ENCODE peak calls at places on chromosome 11, in eight cellular contexts. Z, T, E, Y, H, R, O and I are unnamed samples.

GRCh38 chr11:77559686-77560425 is 29.9 kb upstream of the AQP11 start:
- DNase-seq in Z (no peak), T (no peak), E (no peak), Y (no peak), H (no peak), R (no peak), O (no peak), I (no peak)

GRCh38 chr11:62050716-62051115 is 73.1 kb upstream of the INCENP start:
- DNase-seq in Z (no peak), T (no peak), E (no peak), Y (no peak), H (no peak), R (no peak), O (no peak), I (no peak)

GRCh38 chr11:119509277-119509841 is 86.4 kb upstream of the THY1 start:
- DNase-seq in Z (no peak), T (no peak), E (no peak), Y (no peak), H (no peak), R (no peak), O (no peak), I (no peak)

GRCh38 chr11:94776351-94777321 is 8.5 kb downstream of the AMOTL1 start:
- DNase-seq in Z (no peak), T (no peak), E (no peak), Y (no peak), H (no peak), R (no peak), O (peak), I (no peak)

GRCh38 chr11:121367434-121367833 is 74.9 kb downstream of the SC5D start:
- DNase-seq in Z (no peak), T (no peak), E (no peak), Y (no peak), H (no peak), R (no peak), O (no peak), I (no peak)

GRCh38 chr11:47272706-47273105 is 2.8 kb downstream of the MADD start:
- DNase-seq in Z (no peak), T (no peak), E (no peak), Y (no peak), H (no peak), R (no peak), O (no peak), I (no peak)

GRCh38 chr11:3216027-3216525 is 2.5 kb downstream of the MRGPRG start:
- DNase-seq in Z (no peak), T (no peak), E (no peak), Y (no peak), H (no peak), R (no peak), O (no peak), I (no peak)

GRCh38 chr11:15038963-15039362 is 34.4 kb upstream of the CALCB start:
- DNase-seq in Z (no peak), T (no peak), E (no peak), Y (no peak), H (no peak), R (no peak), O (no peak), I (no peak)

GRCh38 chr11:122019908-122020694 is 95.9 kb downstream of the BLID start:
- DNase-seq in Z (no peak), T (no peak), E (no peak), Y (no peak), H (no peak), R (no peak), O (no peak), I (no peak)

GRCh38 chr11:73312806-73313403 is 4.8 kb downstream of the ARHGEF17 start:
- DNase-seq in Z (no peak), T (no peak), E (no peak), Y (no peak), H (no peak), R (no peak), O (no peak), I (no peak)

GRCh38 chr11:8321876-8322275 is 58.2 kb upstream of the LMO1 start:
- DNase-seq in Z (no peak), T (no peak), E (no peak), Y (no peak), H (no peak), R (no peak), O (no peak), I (no peak)

GRCh38 chr11:119788911-119789560 is 60.0 kb upstream of the NECTIN1 start:
- DNase-seq in Z (no peak), T (no peak), E (no peak), Y (no peak), H (no peak), R (no peak), O (no peak), I (no peak)

GRCh38 chr11:77589521-77590193 is at the start of gene AQP11:
- DNase-seq in Z (no peak), T (peak), E (peak), Y (peak), H (peak), R (peak), O (peak), I (peak)

GRCh38 chr11:27119396-27119795 is 78.8 kb downstream of the BBOX1 start:
- DNase-seq in Z (no peak), T (no peak), E (no peak), Y (no peak), H (no peak), R (no peak), O (no peak), I (no peak)

GRCh38 chr11:85423331-85423730 is 203.8 kb downstream of the DLG2 start:
- DNase-seq in Z (no peak), T (no peak), E (no peak), Y (no peak), H (no peak), R (no peak), O (peak), I (no peak)

GRCh38 chr11:134883484-134883883 is 471.4 kb upstream of the B3GAT1 start:
- DNase-seq in Z (no peak), T (no peak), E (no peak), Y (no peak), H (no peak), R (no peak), O (no peak), I (no peak)

GRCh38 chr11:76910620-76911414 is 50.1 kb downstream of the ACER3 start:
- DNase-seq in Z (no peak), T (no peak), E (no peak), Y (no peak), H (no peak), R (no peak), O (no peak), I (no peak)

GRCh38 chr11:92322225-92322624 is 97.6 kb downstream of the FAT3 start:
- DNase-seq in Z (no peak), T (no peak), E (no peak), Y (no peak), H (no peak), R (no peak), O (no peak), I (no peak)

GRCh38 chr11:87445002-87445401 is 407.3 kb downstream of the TMEM135 start:
- DNase-seq in Z (no peak), T (no peak), E (no peak), Y (no peak), H (no peak), R (no peak), O (no peak), I (no peak)

GRCh38 chr11:6203327-6203726 is 2.0 kb upstream of the C11orf42 start:
- DNase-seq in Z (no peak), T (no peak), E (no peak), Y (no peak), H (no peak), R (no peak), O (no peak), I (no peak)

GRCh38 chr11:109933126-109933525 is 160.1 kb upstream of the ZC3H12C start:
- DNase-seq in Z (no peak), T (no peak), E (no peak), Y (no peak), H (no peak), R (no peak), O (no peak), I (no peak)

GRCh38 chr11:8271106-8271886 is 7.6 kb upstream of the LMO1 start:
- DNase-seq in Z (no peak), T (no peak), E (no peak), Y (no peak), H (no peak), R (no peak), O (no peak), I (no peak)

GRCh38 chr11:1881442-1882264 is 10.0 kb downstream of the PRR33 start:
- DNase-seq in Z (no peak), T (no peak), E (no peak), Y (no peak), H (no peak), R (no peak), O (no peak), I (no peak)

GRCh38 chr11:126329644-126330200 is 25.8 kb upstream of the ST3GAL4 start:
- DNase-seq in Z (no peak), T (no peak), E (no peak), Y (no peak), H (no peak), R (no peak), O (no peak), I (no peak)

GRCh38 chr11:69939551-69940245 is 120.5 kb upstream of the FGF3 start:
- DNase-seq in Z (no peak), T (no peak), E (no peak), Y (no peak), H (no peak), R (no peak), O (no peak), I (no peak)

GRCh38 chr11:10709299-10710086 is 15.9 kb upstream of the IRAG1 start:
- DNase-seq in Z (no peak), T (no peak), E (no peak), Y (no peak), H (no peak), R (no peak), O (no peak), I (no peak)

GRCh38 chr11:77619576-77620198 is 17.9 kb downstream of the CLNS1A start:
- DNase-seq in Z (peak), T (no peak), E (no peak), Y (peak), H (no peak), R (no peak), O (peak), I (no peak)

GRCh38 chr11:73372371-73372993 is 3.7 kb upstream of the RELT start:
- DNase-seq in Z (no peak), T (no peak), E (no peak), Y (no peak), H (no peak), R (no peak), O (no peak), I (no peak)

GRCh38 chr11:2557381-2557780 is 112.6 kb downstream of the KCNQ1 start:
- DNase-seq in Z (no peak), T (no peak), E (no peak), Y (no peak), H (no peak), R (no peak), O (no peak), I (no peak)

GRCh38 chr11:78350646-78351165 is 66.9 kb downstream of the GAB2 start:
- DNase-seq in Z (no peak), T (no peak), E (peak), Y (no peak), H (no peak), R (no peak), O (no peak), I (no peak)

GRCh38 chr11:473415-473814 is 23.3 kb downstream of the PTDSS2 start:
- DNase-seq in Z (no peak), T (no peak), E (no peak), Y (no peak), H (no peak), R (no peak), O (no peak), I (no peak)

GRCh38 chr11:75850787-75851186 is 35.8 kb downstream of the UVRAG start:
- DNase-seq in Z (no peak), T (no peak), E (no peak), Y (no peak), H (no peak), R (no peak), O (no peak), I (no peak)

GRCh38 chr11:94521684-94522083 is 9.4 kb downstream of the C11orf97 start:
- DNase-seq in Z (no peak), T (no peak), E (no peak), Y (peak), H (no peak), R (no peak), O (no peak), I (no peak)

GRCh38 chr11:116913000-116913399 is 75.6 kb upstream of the APOA1 start:
- DNase-seq in Z (no peak), T (no peak), E (no peak), Y (no peak), H (no peak), R (no peak), O (no peak), I (no peak)

GRCh38 chr11:1546536-1547466 is 25.3 kb downstream of the DUSP8 start:
- DNase-seq in Z (no peak), T (peak), E (no peak), Y (peak), H (peak), R (no peak), O (peak), I (peak)

GRCh38 chr11:115383431-115383830 is 120.8 kb downstream of the CADM1 start:
- DNase-seq in Z (no peak), T (no peak), E (no peak), Y (no peak), H (no peak), R (no peak), O (no peak), I (no peak)

GRCh38 chr11:17786824-17787525 is 52.4 kb downstream of the KCNC1 start:
- DNase-seq in Z (no peak), T (no peak), E (no peak), Y (no peak), H (no peak), R (no peak), O (no peak), I (no peak)

GRCh38 chr11:134633276-134633675 is 221.2 kb upstream of the B3GAT1 start:
- DNase-seq in Z (no peak), T (no peak), E (no peak), Y (no peak), H (no peak), R (no peak), O (no peak), I (no peak)